ENCODE peak calls at places on chromosome 4, in ten cellular contexts. M is EL; S is GM23338; R is A549; O is activated CD8-positive, alpha-beta memory T cell treated with anti-CD3 and anti-CD28 coated beads, Interleukin-2, amount 50 U/mL, for 48 hours; D is NCI-H748 treated with DMSO at 0.1 percent for 48 hours; T is RWPE1; X is T-helper 2 cell; P is 8988T; K is H1. W is an unnamed sample.

GRCh38 chr4:17511950-17512795 is at the start of gene QDPR:
- DNase-seq in M (peak; percentile 84), S (peak; percentile 89), R (peak; percentile 54), O (peak; percentile 88), D (peak; percentile 11), T (peak; percentile 61), X (peak; percentile 50), P (peak; percentile 78), K (peak; percentile 56), W (peak; percentile 92)

GRCh38 chr4:128349921-128350320 is 62.3 kb upstream of the PGRMC2 start:
- DNase-seq in M (peak; percentile 93), S (no peak), R (peak; percentile 62), O (no peak), D (peak; percentile 67), T (no peak), X (no peak), P (no peak), K (no peak), W (no peak)

GRCh38 chr4:71254451-71255012 is 84.3 kb upstream of the SLC4A4 start:
- DNase-seq in M (no peak), S (no peak), R (no peak), O (no peak), D (no peak), T (no peak), X (no peak), P (no peak), K (no peak), W (no peak)

GRCh38 chr4:84499065-84499982 is at the start of gene NKX6-1:
- DNase-seq in M (peak; percentile 69), S (peak; percentile 98), R (peak; percentile 53), O (no peak), D (peak; percentile 74), T (peak; percentile 94), X (no peak), P (no peak), K (peak; percentile 84), W (no peak)

GRCh38 chr4:2712261-2712842 is 43.8 kb downstream of the TNIP2 start:
- DNase-seq in M (no peak), S (peak; percentile 71), R (no peak), O (no peak), D (no peak), T (no peak), X (no peak), P (peak; percentile 37), K (no peak), W (no peak)

GRCh38 chr4:111263836-111264235 is 641.0 kb upstream of the PITX2 start:
- DNase-seq in M (no peak), S (no peak), R (no peak), O (no peak), D (no peak), T (no peak), X (no peak), P (no peak), K (no peak), W (no peak)

GRCh38 chr4:94852601-94853000 is 94.8 kb downstream of the BMPR1B start:
- DNase-seq in M (no peak), S (no peak), R (no peak), O (no peak), D (no peak), T (no peak), X (no peak), P (no peak), K (no peak), W (no peak)

GRCh38 chr4:646460-646859 is 21.1 kb downstream of the PDE6B start:
- DNase-seq in M (no peak), S (no peak), R (no peak), O (no peak), D (no peak), T (no peak), X (no peak), P (no peak), K (no peak), W (no peak)

W was measured in osteocyte.